ENCODE peak calls at places on chromosomes 6 and 20, in five cellular contexts. One of them, this sample, is unnamed.

GRCh38 chr6:91672201-91672600 is 1085.3 kb upstream of the MAP3K7 start:
- DNase-seq in kidney glomerular epithelial cell: no peak
- DNase-seq in lung: no peak
- DNase-seq in prostate gland: no peak
- DNase-seq in GM19239: no peak
- DNase-seq in this sample: no peak

GRCh38 chr6:158573542-158573931 is 13.6 kb downstream of the TMEM181 start:
- DNase-seq in lung: no peak
- DNase-seq in prostate gland: no peak
- DNase-seq in GM19239: no peak
- DNase-seq in kidney glomerular epithelial cell: no peak
- DNase-seq in this sample: no peak

GRCh38 chr20:63626424-63627128 is at the start of gene GMEB2:
- DNase-seq in kidney glomerular epithelial cell: peak
- DNase-seq in GM19239: peak
- DNase-seq in lung: peak
- DNase-seq in prostate gland: peak
- DNase-seq in this sample: peak

GRCh38 chr20:10225439-10226080 is 6.9 kb downstream of the SNAP25 start:
- DNase-seq in lung: no peak
- DNase-seq in kidney glomerular epithelial cell: no peak
- DNase-seq in GM19239: no peak
- DNase-seq in prostate gland: no peak
- DNase-seq in this sample: no peak

GRCh38 chr6:88494401-88495140 is 328.4 kb upstream of the CNR1 start:
- DNase-seq in lung: no peak
- DNase-seq in prostate gland: no peak
- DNase-seq in kidney glomerular epithelial cell: no peak
- DNase-seq in GM19239: no peak
- DNase-seq in this sample: no peak

GRCh38 chr20:22825546-22825945 is 209.6 kb upstream of the SSTR4 start:
- DNase-seq in lung: no peak
- DNase-seq in prostate gland: no peak
- DNase-seq in GM19239: no peak
- DNase-seq in kidney glomerular epithelial cell: no peak
- DNase-seq in this sample: no peak

GRCh38 chr6:152462716-152463115 is 174.4 kb downstream of the SYNE1 start:
- DNase-seq in lung: no peak
- DNase-seq in prostate gland: no peak
- DNase-seq in kidney glomerular epithelial cell: peak
- DNase-seq in GM19239: no peak
- DNase-seq in this sample: no peak

GRCh38 chr6:26054937-26055669 is 32.1 kb upstream of the HFE start:
- DNase-seq in lung: peak
- DNase-seq in prostate gland: peak
- DNase-seq in GM19239: no peak
- DNase-seq in kidney glomerular epithelial cell: peak
- DNase-seq in this sample: no peak

GRCh38 chr6:142242269-142242668 is 59.5 kb upstream of the ADGRG6 start:
- DNase-seq in prostate gland: no peak
- DNase-seq in GM19239: no peak
- DNase-seq in lung: no peak
- DNase-seq in kidney glomerular epithelial cell: peak
- DNase-seq in this sample: no peak

GRCh38 chr6:80553071-80553740 is 446.7 kb downstream of the BCKDHB start:
- DNase-seq in lung: no peak
- DNase-seq in kidney glomerular epithelial cell: no peak
- DNase-seq in GM19239: no peak
- DNase-seq in prostate gland: no peak
- DNase-seq in this sample: no peak

This sample was measured in GM18507.